ENCODE peak calls at places on chromosomes 5 and 9, in six cellular contexts. D is left ventricle myocardium superior; C is left lobe of liver; O is stimulated activated CD4-positive, alpha-beta T cell treated with anti-CD3 and anti-CD28 coated beads, Interleukin-2, amount 100 ng/mL, for 48 hours; M is NCI-H1930; T is posterior vena cava. Y is an unnamed sample.

GRCh38 chr9:98357921-98358535 is 102.6 kb upstream of the TBC1D2 start:
- DNase-seq in D (no peak), C (no peak), O (no peak), M (no peak), T (no peak), Y (no peak)

GRCh38 chr5:124596595-124597388 is 149.6 kb downstream of the ZNF608 start:
- DNase-seq in D (no peak), C (no peak), O (no peak), M (no peak), T (no peak), Y (no peak)

GRCh38 chr5:36936309-36936708 is 59.7 kb downstream of the NIPBL start:
- DNase-seq in D (no peak), C (no peak), O (no peak), M (no peak), T (no peak), Y (no peak)

GRCh38 chr5:6644841-6645240 is 11.6 kb downstream of the SRD5A1 start:
- DNase-seq in D (no peak), C (no peak), O (no peak), M (no peak), T (no peak), Y (no peak)

GRCh38 chr9:75064307-75065025 is 23.5 kb downstream of the NMRK1 start:
- DNase-seq in D (no peak), C (no peak), O (no peak), M (no peak), T (no peak), Y (no peak)

GRCh38 chr9:7315746-7316457 is 483.7 kb downstream of the DMAC1 start:
- DNase-seq in D (no peak), C (no peak), O (no peak), M (no peak), T (no peak), Y (no peak)

GRCh38 chr5:131186561-131187256 is 16.0 kb downstream of the LYRM7 start:
- DNase-seq in D (no peak), C (no peak), O (no peak), M (no peak), T (no peak), Y (no peak)

GRCh38 chr5:35159370-35159742 is 70.9 kb downstream of the PRLR start:
- DNase-seq in D (no peak), C (no peak), O (no peak), M (no peak), T (no peak), Y (no peak)

GRCh38 chr5:32051796-32052195 is 122.3 kb downstream of the GOLPH3 start:
- DNase-seq in D (no peak), C (no peak), O (no peak), M (no peak), T (no peak), Y (no peak)

GRCh38 chr9:72675586-72675985 is 154.2 kb downstream of the TMC1 start:
- DNase-seq in D (no peak), C (no peak), O (no peak), M (no peak), T (no peak), Y (no peak)

GRCh38 chr9:120716483-120716882 is 2.2 kb upstream of the MEGF9 start:
- DNase-seq in D (no peak), C (no peak), O (no peak), M (no peak), T (no peak), Y (no peak)

GRCh38 chr9:119559986-119560385 is 190.8 kb upstream of the BRINP1 start:
- DNase-seq in D (no peak), C (no peak), O (no peak), M (no peak), T (no peak), Y (no peak)

GRCh38 chr5:55600536-55601208 is 65.9 kb upstream of the PLPP1 start:
- DNase-seq in D (peak), C (peak), O (no peak), M (no peak), T (no peak), Y (no peak)

GRCh38 chr9:755454-756381 is 85.8 kb upstream of the DMRT1 start:
- DNase-seq in D (no peak), C (no peak), O (no peak), M (no peak), T (no peak), Y (no peak)

GRCh38 chr5:73284196-73284795 is 111.3 kb downstream of the TMEM174 start:
- DNase-seq in D (no peak), C (no peak), O (no peak), M (no peak), T (no peak), Y (no peak)

GRCh38 chr5:132293992-132294727 is at the start of gene SLC22A4:
- DNase-seq in D (peak), C (peak), O (peak), M (peak), T (peak), Y (peak)

GRCh38 chr9:12773562-12773961 is 1.3 kb upstream of the LURAP1L start:
- DNase-seq in D (no peak), C (no peak), O (no peak), M (no peak), T (no peak), Y (no peak)